ENCODE peak calls at places on chromosomes 13 and 19, in eight cellular contexts. R, G, A, U, D, M, K and P are unnamed samples.

GRCh38 chr19:17737690-17738153 is 13.6 kb upstream of the FCHO1 start:
- DNase-seq in R (peak), G (no peak), A (no peak), U (no peak), D (no peak), M (no peak), K (no peak), P (no peak)

GRCh38 chr19:48558018-48558684 is 6.2 kb downstream of the SULT2B1 start:
- DNase-seq in R (peak), G (peak), A (no peak), U (peak), D (no peak), M (no peak), K (peak), P (no peak)

GRCh38 chr19:29687244-29687896 is 22.1 kb downstream of the PLEKHF1 start:
- DNase-seq in R (peak), G (peak), A (no peak), U (peak), D (peak), M (no peak), K (no peak), P (no peak)

GRCh38 chr19:55619264-55619663 is 5.1 kb downstream of the ZNF784 start:
- DNase-seq in R (peak), G (no peak), A (no peak), U (no peak), D (no peak), M (no peak), K (no peak), P (no peak)

GRCh38 chr13:90760639-90761038 is 586.8 kb upstream of the MIR17HG start:
- DNase-seq in R (no peak), G (no peak), A (no peak), U (no peak), D (no peak), M (no peak), K (no peak), P (no peak)

GRCh38 chr13:101773062-101773461 is 320.6 kb downstream of the ITGBL1 start:
- DNase-seq in R (no peak), G (no peak), A (no peak), U (no peak), D (no peak), M (no peak), K (no peak), P (no peak)

GRCh38 chr19:35004517-35005255 is 4.6 kb downstream of the GRAMD1A start:
- DNase-seq in R (no peak), G (no peak), A (no peak), U (no peak), D (no peak), M (no peak), K (peak), P (no peak)

GRCh38 chr13:30774214-30774730 is 38.9 kb downstream of the ALOX5AP start:
- DNase-seq in R (no peak), G (no peak), A (no peak), U (no peak), D (no peak), M (no peak), K (no peak), P (no peak)

GRCh38 chr13:96089749-96090239 is at the start of gene HS6ST3:
- DNase-seq in R (no peak), G (no peak), A (peak), U (peak), D (no peak), M (no peak), K (no peak), P (no peak)

GRCh38 chr13:84479656-84480055 is 597.4 kb upstream of the SLITRK1 start:
- DNase-seq in R (no peak), G (no peak), A (no peak), U (no peak), D (no peak), M (no peak), K (no peak), P (no peak)

GRCh38 chr19:1254081-1254527 is 5.7 kb downstream of the MIDN start:
- DNase-seq in R (no peak), G (no peak), A (no peak), U (no peak), D (no peak), M (no peak), K (peak), P (no peak)

GRCh38 chr13:46520188-46520587 is 32.8 kb upstream of the LRCH1 start:
- DNase-seq in R (no peak), G (no peak), A (no peak), U (no peak), D (no peak), M (no peak), K (no peak), P (no peak)

GRCh38 chr13:76980075-76980718 is 11.7 kb upstream of the CLN5 start:
- DNase-seq in R (peak), G (peak), A (peak), U (peak), D (peak), M (peak), K (peak), P (peak)

GRCh38 chr19:41637484-41637883 is 10.6 kb upstream of the CEACAM4 start:
- DNase-seq in R (no peak), G (no peak), A (no peak), U (no peak), D (no peak), M (no peak), K (no peak), P (no peak)

GRCh38 chr19:36686365-36687213 is 823 bp upstream of the ZNF567 start:
- DNase-seq in R (peak), G (peak), A (peak), U (no peak), D (no peak), M (no peak), K (peak), P (no peak)

GRCh38 chr19:33344210-33344609 is 29.3 kb upstream of the CEBPG start:
- DNase-seq in R (no peak), G (no peak), A (no peak), U (no peak), D (no peak), M (no peak), K (no peak), P (no peak)

GRCh38 chr19:7994114-7994513 is 11.3 kb downstream of the ELAVL1 start:
- DNase-seq in R (no peak), G (no peak), A (no peak), U (no peak), D (no peak), M (no peak), K (no peak), P (no peak)

GRCh38 chr13:110445722-110446569 is 115.6 kb downstream of the RAB20 start:
- DNase-seq in R (peak), G (no peak), A (no peak), U (no peak), D (no peak), M (no peak), K (no peak), P (no peak)

GRCh38 chr19:50803633-50804419 is 13.6 kb downstream of the ACP4 start:
- DNase-seq in R (no peak), G (no peak), A (no peak), U (no peak), D (no peak), M (no peak), K (no peak), P (no peak)

GRCh38 chr13:30872195-30872594 is 33.9 kb upstream of the MEDAG start:
- DNase-seq in R (no peak), G (no peak), A (no peak), U (no peak), D (no peak), M (no peak), K (no peak), P (no peak)

GRCh38 chr13:112693831-112694497 is 4.1 kb downstream of the ATP11A start:
- DNase-seq in R (peak), G (no peak), A (no peak), U (peak), D (no peak), M (peak), K (peak), P (no peak)

GRCh38 chr13:97308735-97309429 is 86.7 kb downstream of the MBNL2 start:
- DNase-seq in R (no peak), G (no peak), A (no peak), U (no peak), D (peak), M (no peak), K (no peak), P (no peak)

GRCh38 chr19:34502582-34503545 is 21.3 kb downstream of the WTIP start:
- DNase-seq in R (peak), G (no peak), A (no peak), U (no peak), D (no peak), M (no peak), K (no peak), P (peak)

GRCh38 chr13:91313103-91313502 is 34.4 kb upstream of the MIR17HG start:
- DNase-seq in R (peak), G (no peak), A (no peak), U (peak), D (no peak), M (no peak), K (no peak), P (no peak)

GRCh38 chr13:102020611-102021216 is 381.1 kb downstream of the FGF14 start:
- DNase-seq in R (no peak), G (no peak), A (no peak), U (no peak), D (no peak), M (no peak), K (no peak), P (no peak)

GRCh38 chr19:16976471-16976870 is 50.1 kb downstream of the CPAMD8 start:
- DNase-seq in R (no peak), G (no peak), A (no peak), U (no peak), D (no peak), M (no peak), K (no peak), P (no peak)

GRCh38 chr19:46787331-46788100 is 878 bp downstream of the SLC1A5 start:
- DNase-seq in R (peak), G (peak), A (no peak), U (peak), D (no peak), M (no peak), K (peak), P (peak)

GRCh38 chr19:10142701-10143375 is 23.1 kb upstream of the EIF3G start:
- DNase-seq in R (no peak), G (no peak), A (no peak), U (no peak), D (no peak), M (no peak), K (peak), P (peak)

GRCh38 chr13:24355103-24355502 is 45.7 kb downstream of the C1QTNF9 start:
- DNase-seq in R (no peak), G (no peak), A (no peak), U (no peak), D (no peak), M (no peak), K (no peak), P (no peak)

GRCh38 chr19:44182145-44182544 is 17.2 kb downstream of the ZNF226 start:
- DNase-seq in R (no peak), G (no peak), A (no peak), U (no peak), D (no peak), M (no peak), K (no peak), P (no peak)

GRCh38 chr19:55210120-55210493 is 806 bp upstream of the PTPRH start:
- DNase-seq in R (peak), G (no peak), A (no peak), U (peak), D (peak), M (no peak), K (no peak), P (no peak)

GRCh38 chr19:46065486-46065885 is 24.7 kb upstream of the IGFL4 start:
- DNase-seq in R (peak), G (no peak), A (no peak), U (no peak), D (no peak), M (peak), K (no peak), P (no peak)